ENCODE peak calls at places on chromosome 19, in ten cellular contexts. H is cardiac muscle cell; T is caudate nucleus; Z is NCI-H1092 treated with DMSO at 0.1 percent for 48 hours; K is GM04503; O is amygdala; F is anterior cingulate cortex; R is HS-5; Y is PC-3; I is stimulated activated CD8-positive, alpha-beta memory T cell treated with anti-CD3 and anti-CD28 coated beads, Interleukin-4, amount 100 ng/mL, for 24 hours. W is an unnamed sample.

GRCh38 chr19:10112037-10112751 is 701 bp downstream of the P2RY11 start:
- DNase-seq in H (no peak), T (no peak), Z (no peak), K (no peak), O (no peak), F (no peak), R (no peak), Y (peak), I (peak), W (no peak)

GRCh38 chr19:30034321-30034720 is 92.3 kb downstream of the URI1 start:
- DNase-seq in H (no peak), T (no peak), Z (no peak), K (no peak), O (no peak), F (no peak), R (no peak), Y (no peak), I (no peak), W (no peak)

GRCh38 chr19:16025108-16026101 is 50.9 kb upstream of the TPM4 start:
- DNase-seq in H (no peak), T (no peak), Z (no peak), K (peak), O (no peak), F (no peak), R (peak), Y (peak), I (no peak), W (peak)

GRCh38 chr19:1068111-1069001 is 1.4 kb downstream of the ARHGAP45 start:
- DNase-seq in H (no peak), T (no peak), Z (no peak), K (no peak), O (no peak), F (no peak), R (no peak), Y (no peak), I (no peak), W (no peak)

GRCh38 chr19:39871886-39872866 is 26.0 kb upstream of the FBL start:
- DNase-seq in H (no peak), T (no peak), Z (no peak), K (no peak), O (no peak), F (no peak), R (no peak), Y (no peak), I (no peak), W (no peak)

GRCh38 chr19:46134527-46134926 is 10.0 kb upstream of the IGFL3 start:
- DNase-seq in H (no peak), T (no peak), Z (no peak), K (no peak), O (no peak), F (no peak), R (no peak), Y (no peak), I (no peak), W (no peak)

GRCh38 chr19:7729211-7729610 is 2.7 kb downstream of the CLEC4G start:
- DNase-seq in H (no peak), T (no peak), Z (no peak), K (no peak), O (no peak), F (no peak), R (no peak), Y (no peak), I (no peak), W (no peak)

GRCh38 chr19:7773841-7774240 is 10.8 kb downstream of the CLEC4M start:
- DNase-seq in H (no peak), T (no peak), Z (no peak), K (no peak), O (no peak), F (no peak), R (no peak), Y (no peak), I (no peak), W (no peak)

GRCh38 chr19:10418281-10419199 is 1.8 kb upstream of the PDE4A start:
- DNase-seq in H (peak), T (peak), Z (no peak), K (no peak), O (no peak), F (no peak), R (no peak), Y (no peak), I (no peak), W (no peak)

GRCh38 chr19:16591803-16592556 is 19.8 kb upstream of the SLC35E1 start:
- DNase-seq in H (no peak), T (no peak), Z (no peak), K (no peak), O (no peak), F (no peak), R (no peak), Y (peak), I (no peak), W (no peak)

GRCh38 chr19:4709440-4710280 is 14.0 kb downstream of the DPP9 start:
- DNase-seq in H (no peak), T (no peak), Z (no peak), K (no peak), O (no peak), F (no peak), R (no peak), Y (no peak), I (no peak), W (no peak)

GRCh38 chr19:19662866-19663291 is 597 bp downstream of the ATP13A1 start:
- DNase-seq in H (no peak), T (no peak), Z (no peak), K (no peak), O (no peak), F (no peak), R (no peak), Y (no peak), I (no peak), W (no peak)

GRCh38 chr19:31969955-31970545 is 375.4 kb upstream of the ZNF507 start:
- DNase-seq in H (peak), T (no peak), Z (no peak), K (no peak), O (no peak), F (no peak), R (no peak), Y (no peak), I (no peak), W (no peak)

GRCh38 chr19:1070931-1071791 is 4.2 kb downstream of the ARHGAP45 start:
- DNase-seq in H (peak), T (no peak), Z (no peak), K (no peak), O (no peak), F (no peak), R (no peak), Y (no peak), I (no peak), W (no peak)

GRCh38 chr19:34713262-34713637 is 20.8 kb upstream of the ZNF181 start:
- DNase-seq in H (no peak), T (no peak), Z (no peak), K (no peak), O (no peak), F (no peak), R (no peak), Y (no peak), I (no peak), W (no peak)

GRCh38 chr19:48290341-48290922 is 20.6 kb downstream of the ZNF114 start:
- DNase-seq in H (peak), T (no peak), Z (no peak), K (no peak), O (no peak), F (no peak), R (no peak), Y (no peak), I (no peak), W (peak)

GRCh38 chr19:15563325-15563794 is 51.7 kb upstream of the CYP4F8 start:
- DNase-seq in H (no peak), T (no peak), Z (peak), K (no peak), O (no peak), F (no peak), R (no peak), Y (peak), I (no peak), W (peak)

W was measured in H4.